ENCODE peak calls at places on chromosomes 5 and 9, in ten cellular contexts. One of them, this sample, is unnamed.

GRCh38 chr5:18305288-18305899 is 671.1 kb downstream of the TAF11L14 start:
- DNase-seq in AG09319: no peak
- DNase-seq in CD4-positive, CD25-positive, alpha-beta regulatory T cell: no peak
- DNase-seq in EL: peak
- DNase-seq in RPMI8226: peak
- DNase-seq in naive B cell: peak
- DNase-seq in left kidney: peak
- DNase-seq in neural progenitor cell: peak
- DNase-seq in NCI-H774: peak
- DNase-seq in cardiac muscle cell: peak
- DNase-seq in this sample: peak

GRCh38 chr5:173056783-173057061 is 570 bp downstream of the CREBRF start:
- DNase-seq in AG09319: no peak
- DNase-seq in CD4-positive, CD25-positive, alpha-beta regulatory T cell: no peak
- DNase-seq in EL: no peak
- DNase-seq in RPMI8226: no peak
- DNase-seq in naive B cell: no peak
- DNase-seq in left kidney: no peak
- DNase-seq in neural progenitor cell: peak
- DNase-seq in NCI-H774: peak
- DNase-seq in cardiac muscle cell: no peak
- DNase-seq in this sample: no peak

GRCh38 chr9:36698984-36699383 is 126.3 kb downstream of the MELK start:
- DNase-seq in AG09319: no peak
- DNase-seq in CD4-positive, CD25-positive, alpha-beta regulatory T cell: no peak
- DNase-seq in EL: no peak
- DNase-seq in RPMI8226: no peak
- DNase-seq in naive B cell: no peak
- DNase-seq in left kidney: no peak
- DNase-seq in neural progenitor cell: no peak
- DNase-seq in NCI-H774: no peak
- DNase-seq in cardiac muscle cell: no peak
- DNase-seq in this sample: no peak

GRCh38 chr9:118209343-118209742 is 505.1 kb downstream of the TLR4 start:
- DNase-seq in AG09319: no peak
- DNase-seq in CD4-positive, CD25-positive, alpha-beta regulatory T cell: no peak
- DNase-seq in EL: no peak
- DNase-seq in RPMI8226: no peak
- DNase-seq in naive B cell: no peak
- DNase-seq in left kidney: no peak
- DNase-seq in neural progenitor cell: no peak
- DNase-seq in NCI-H774: peak
- DNase-seq in cardiac muscle cell: no peak
- DNase-seq in this sample: no peak

GRCh38 chr9:34553511-34554021 is 30.8 kb upstream of the ENHO start:
- DNase-seq in AG09319: no peak
- DNase-seq in CD4-positive, CD25-positive, alpha-beta regulatory T cell: no peak
- DNase-seq in EL: no peak
- DNase-seq in RPMI8226: no peak
- DNase-seq in naive B cell: no peak
- DNase-seq in left kidney: peak
- DNase-seq in neural progenitor cell: no peak
- DNase-seq in NCI-H774: no peak
- DNase-seq in cardiac muscle cell: no peak
- DNase-seq in this sample: no peak

GRCh38 chr5:136201870-136202269 is 8.9 kb upstream of the SMIM32 start:
- DNase-seq in AG09319: no peak
- DNase-seq in CD4-positive, CD25-positive, alpha-beta regulatory T cell: no peak
- DNase-seq in EL: no peak
- DNase-seq in RPMI8226: no peak
- DNase-seq in naive B cell: no peak
- DNase-seq in left kidney: no peak
- DNase-seq in neural progenitor cell: no peak
- DNase-seq in NCI-H774: no peak
- DNase-seq in cardiac muscle cell: no peak
- DNase-seq in this sample: no peak

GRCh38 chr9:135209852-135210251 is 122.4 kb downstream of the OLFM1 start:
- DNase-seq in AG09319: no peak
- DNase-seq in CD4-positive, CD25-positive, alpha-beta regulatory T cell: no peak
- DNase-seq in EL: no peak
- DNase-seq in RPMI8226: no peak
- DNase-seq in naive B cell: no peak
- DNase-seq in left kidney: no peak
- DNase-seq in neural progenitor cell: no peak
- DNase-seq in NCI-H774: no peak
- DNase-seq in cardiac muscle cell: no peak
- DNase-seq in this sample: no peak

GRCh38 chr5:75671506-75671905 is 45.7 kb downstream of the POC5 start:
- DNase-seq in AG09319: no peak
- DNase-seq in CD4-positive, CD25-positive, alpha-beta regulatory T cell: no peak
- DNase-seq in EL: no peak
- DNase-seq in RPMI8226: no peak
- DNase-seq in naive B cell: no peak
- DNase-seq in left kidney: no peak
- DNase-seq in neural progenitor cell: no peak
- DNase-seq in NCI-H774: no peak
- DNase-seq in cardiac muscle cell: peak
- DNase-seq in this sample: no peak

GRCh38 chr5:61919920-61920319 is 386.1 kb upstream of the KIF2A start:
- DNase-seq in AG09319: no peak
- DNase-seq in CD4-positive, CD25-positive, alpha-beta regulatory T cell: no peak
- DNase-seq in EL: no peak
- DNase-seq in RPMI8226: no peak
- DNase-seq in naive B cell: no peak
- DNase-seq in left kidney: no peak
- DNase-seq in neural progenitor cell: no peak
- DNase-seq in NCI-H774: peak
- DNase-seq in cardiac muscle cell: no peak
- DNase-seq in this sample: no peak

GRCh38 chr5:149043641-149044040 is 19.2 kb downstream of the SH3TC2 start:
- DNase-seq in AG09319: no peak
- DNase-seq in CD4-positive, CD25-positive, alpha-beta regulatory T cell: no peak
- DNase-seq in EL: no peak
- DNase-seq in RPMI8226: no peak
- DNase-seq in naive B cell: no peak
- DNase-seq in left kidney: no peak
- DNase-seq in neural progenitor cell: no peak
- DNase-seq in NCI-H774: no peak
- DNase-seq in cardiac muscle cell: no peak
- DNase-seq in this sample: no peak

GRCh38 chr5:157915638-157916037 is 56.7 kb upstream of the CLINT1 start:
- DNase-seq in AG09319: no peak
- DNase-seq in CD4-positive, CD25-positive, alpha-beta regulatory T cell: no peak
- DNase-seq in EL: peak
- DNase-seq in RPMI8226: peak
- DNase-seq in naive B cell: no peak
- DNase-seq in left kidney: peak
- DNase-seq in neural progenitor cell: no peak
- DNase-seq in NCI-H774: peak
- DNase-seq in cardiac muscle cell: peak
- DNase-seq in this sample: no peak

GRCh38 chr9:76373173-76373771 is 21.0 kb downstream of the RFK start:
- DNase-seq in AG09319: no peak
- DNase-seq in CD4-positive, CD25-positive, alpha-beta regulatory T cell: no peak
- DNase-seq in EL: no peak
- DNase-seq in RPMI8226: no peak
- DNase-seq in naive B cell: no peak
- DNase-seq in left kidney: peak
- DNase-seq in neural progenitor cell: no peak
- DNase-seq in NCI-H774: no peak
- DNase-seq in cardiac muscle cell: peak
- DNase-seq in this sample: no peak

GRCh38 chr9:135087489-135087791 is at the start of gene OLFM1:
- DNase-seq in AG09319: peak
- DNase-seq in CD4-positive, CD25-positive, alpha-beta regulatory T cell: no peak
- DNase-seq in EL: peak
- DNase-seq in RPMI8226: peak
- DNase-seq in naive B cell: no peak
- DNase-seq in left kidney: peak
- DNase-seq in neural progenitor cell: peak
- DNase-seq in NCI-H774: no peak
- DNase-seq in cardiac muscle cell: peak
- DNase-seq in this sample: peak

GRCh38 chr9:131633491-131634031 is 88.2 kb downstream of the PRRT1B start:
- DNase-seq in AG09319: no peak
- DNase-seq in CD4-positive, CD25-positive, alpha-beta regulatory T cell: no peak
- DNase-seq in EL: no peak
- DNase-seq in RPMI8226: no peak
- DNase-seq in naive B cell: no peak
- DNase-seq in left kidney: no peak
- DNase-seq in neural progenitor cell: no peak
- DNase-seq in NCI-H774: no peak
- DNase-seq in cardiac muscle cell: no peak
- DNase-seq in this sample: no peak

GRCh38 chr9:99399476-99399875 is 177.4 kb downstream of the SEC61B start:
- DNase-seq in AG09319: no peak
- DNase-seq in CD4-positive, CD25-positive, alpha-beta regulatory T cell: no peak
- DNase-seq in EL: no peak
- DNase-seq in RPMI8226: no peak
- DNase-seq in naive B cell: no peak
- DNase-seq in left kidney: no peak
- DNase-seq in neural progenitor cell: no peak
- DNase-seq in NCI-H774: no peak
- DNase-seq in cardiac muscle cell: no peak
- DNase-seq in this sample: no peak

GRCh38 chr9:94852373-94852772 is 125.9 kb downstream of the AOPEP start:
- DNase-seq in AG09319: no peak
- DNase-seq in CD4-positive, CD25-positive, alpha-beta regulatory T cell: no peak
- DNase-seq in EL: no peak
- DNase-seq in RPMI8226: no peak
- DNase-seq in naive B cell: no peak
- DNase-seq in left kidney: peak
- DNase-seq in neural progenitor cell: no peak
- DNase-seq in NCI-H774: no peak
- DNase-seq in cardiac muscle cell: no peak
- DNase-seq in this sample: no peak

GRCh38 chr5:154193636-154194035 is 3.1 kb downstream of the GALNT10 start:
- DNase-seq in AG09319: no peak
- DNase-seq in CD4-positive, CD25-positive, alpha-beta regulatory T cell: no peak
- DNase-seq in EL: peak
- DNase-seq in RPMI8226: no peak
- DNase-seq in naive B cell: no peak
- DNase-seq in left kidney: peak
- DNase-seq in neural progenitor cell: no peak
- DNase-seq in NCI-H774: no peak
- DNase-seq in cardiac muscle cell: no peak
- DNase-seq in this sample: no peak

GRCh38 chr5:171579849-171580505 is 160.5 kb downstream of the FGF18 start:
- DNase-seq in AG09319: no peak
- DNase-seq in CD4-positive, CD25-positive, alpha-beta regulatory T cell: no peak
- DNase-seq in EL: no peak
- DNase-seq in RPMI8226: no peak
- DNase-seq in naive B cell: no peak
- DNase-seq in left kidney: peak
- DNase-seq in neural progenitor cell: no peak
- DNase-seq in NCI-H774: no peak
- DNase-seq in cardiac muscle cell: peak
- DNase-seq in this sample: no peak

GRCh38 chr5:53403758-53404157 is 76.7 kb upstream of the FST start:
- DNase-seq in AG09319: no peak
- DNase-seq in CD4-positive, CD25-positive, alpha-beta regulatory T cell: no peak
- DNase-seq in EL: peak
- DNase-seq in RPMI8226: no peak
- DNase-seq in naive B cell: no peak
- DNase-seq in left kidney: no peak
- DNase-seq in neural progenitor cell: no peak
- DNase-seq in NCI-H774: no peak
- DNase-seq in cardiac muscle cell: peak
- DNase-seq in this sample: no peak

GRCh38 chr5:167644619-167645018 is 646.8 kb upstream of the WWC1 start:
- DNase-seq in AG09319: no peak
- DNase-seq in CD4-positive, CD25-positive, alpha-beta regulatory T cell: no peak
- DNase-seq in EL: no peak
- DNase-seq in RPMI8226: no peak
- DNase-seq in naive B cell: no peak
- DNase-seq in left kidney: no peak
- DNase-seq in neural progenitor cell: no peak
- DNase-seq in NCI-H774: no peak
- DNase-seq in cardiac muscle cell: peak
- DNase-seq in this sample: no peak

GRCh38 chr9:959914-960313 is 16.5 kb upstream of the DMRT3 start:
- DNase-seq in AG09319: no peak
- DNase-seq in CD4-positive, CD25-positive, alpha-beta regulatory T cell: no peak
- DNase-seq in EL: no peak
- DNase-seq in RPMI8226: no peak
- DNase-seq in naive B cell: no peak
- DNase-seq in left kidney: no peak
- DNase-seq in neural progenitor cell: no peak
- DNase-seq in NCI-H774: no peak
- DNase-seq in cardiac muscle cell: no peak
- DNase-seq in this sample: no peak